ENCODE peak calls at places on chromosomes 16 and 17, in six cellular contexts. U is adipocyte; V is NCI-H460; J is CD4-positive, alpha-beta T cell; H is GM23338; G is NCI-H1436. P is an unnamed sample.
A peak's percentile ranks its signal among the peaks of the same experiment; 100 is the strongest.

GRCh38 chr17:68074279-68074678 is 38.7 kb downstream of the KPNA2 start:
- DNase-seq in U (no peak), V (no peak), J (no peak), H (no peak), G (no peak), P (no peak)

GRCh38 chr17:60864674-60865080 is 187.0 kb downstream of the BCAS3 start:
- DNase-seq in U (peak; percentile 37), V (no peak), J (no peak), H (no peak), G (no peak), P (no peak)

GRCh38 chr17:61500287-61500686 is 48.1 kb downstream of the TBX4 start:
- DNase-seq in U (no peak), V (no peak), J (no peak), H (no peak), G (no peak), P (no peak)

GRCh38 chr16:53417011-53417410 is 17.3 kb upstream of the RBL2 start:
- DNase-seq in U (peak; percentile 76), V (no peak), J (no peak), H (peak; percentile 25), G (no peak), P (no peak)

GRCh38 chr16:23121024-23121423 is 28.2 kb downstream of the USP31 start:
- DNase-seq in U (no peak), V (no peak), J (no peak), H (no peak), G (no peak), P (no peak)

GRCh38 chr17:12492450-12492849 is 173.2 kb upstream of the MYOCD start:
- DNase-seq in U (peak; percentile 8), V (no peak), J (no peak), H (no peak), G (no peak), P (no peak)

GRCh38 chr17:4483012-4483840 is 15.5 kb upstream of the SPNS2 start:
- DNase-seq in U (no peak), V (no peak), J (no peak), H (no peak), G (no peak), P (no peak)

GRCh38 chr16:8872071-8872470 is 3.3 kb upstream of the CARHSP1 start:
- DNase-seq in U (no peak), V (no peak), J (no peak), H (no peak), G (no peak), P (no peak)

GRCh38 chr17:82100502-82101298 is 2.7 kb upstream of the FASN start:
- DNase-seq in U (no peak), V (no peak), J (no peak), H (no peak), G (no peak), P (no peak)

GRCh38 chr16:10624527-10624926 is 44.1 kb upstream of the EMP2 start:
- DNase-seq in U (no peak), V (no peak), J (no peak), H (no peak), G (no peak), P (no peak)

GRCh38 chr16:2511128-2511785 is 2.5 kb upstream of the ATP6V0C start:
- DNase-seq in U (peak; percentile 67), V (no peak), J (no peak), H (peak; percentile 49), G (no peak), P (no peak)

GRCh38 chr16:27890866-27891265 is 172.6 kb downstream of the GSG1L start:
- DNase-seq in U (no peak), V (no peak), J (no peak), H (peak; percentile 33), G (no peak), P (no peak)

P was measured in NCI-H524 treated with DMSO at 0.1 percent for 48 hours.